ENCODE peak calls at places on chromosomes 6 and 20, in four cellular contexts. S, C, X and R are unnamed samples.

GRCh38 chr6:134954272-134954990 is 4.5 kb upstream of the ALDH8A1 start:
- ATAC-seq in S (no peak), C (no peak), X (no peak), R (no peak)

GRCh38 chr6:73606428-73606827 is 47.4 kb downstream of the SLC17A5 start:
- ATAC-seq in S (no peak), C (no peak), X (peak; percentile 47), R (no peak)

GRCh38 chr6:157274116-157274470 is 49.2 kb downstream of the TMEM242 start:
- ATAC-seq in S (no peak), C (no peak), X (peak; percentile 17), R (no peak)

GRCh38 chr20:6994452-6994851 is 227.0 kb downstream of the BMP2 start:
- ATAC-seq in S (no peak), C (peak; percentile 68), X (no peak), R (peak; percentile 43)

GRCh38 chr6:28880519-28880893 is 43.3 kb downstream of the TRIM27 start:
- ATAC-seq in S (peak; percentile 11), C (no peak), X (no peak), R (no peak)

GRCh38 chr20:33702861-33703260 is 16.7 kb upstream of the E2F1 start:
- ATAC-seq in S (no peak), C (no peak), X (peak; percentile 42), R (no peak)

GRCh38 chr20:1907586-1907985 is 12.4 kb downstream of the SIRPA start:
- ATAC-seq in S (no peak), C (no peak), X (no peak), R (no peak)

GRCh38 chr20:2816030-2816582 is at the start of gene TMEM239:
- ATAC-seq in S (no peak), C (no peak), X (peak; percentile 3), R (no peak)

GRCh38 chr6:111989743-111990142 is 64.2 kb upstream of the CCN6 start:
- ATAC-seq in S (no peak), C (no peak), X (no peak), R (no peak)

GRCh38 chr6:849075-849506 is 156.2 kb upstream of the EXOC2 start:
- ATAC-seq in S (no peak), C (no peak), X (no peak), R (no peak)

GRCh38 chr6:106385530-106385929 is 25.0 kb downstream of the CRYBG1 start:
- ATAC-seq in S (no peak), C (no peak), X (no peak), R (no peak)

GRCh38 chr6:11798096-11798495 is 19.5 kb upstream of the ADTRP start:
- ATAC-seq in S (no peak), C (no peak), X (no peak), R (no peak)

GRCh38 chr6:152922706-152923105 is 60.1 kb downstream of the FBXO5 start:
- ATAC-seq in S (no peak), C (no peak), X (no peak), R (no peak)

GRCh38 chr20:891121-892080 is 24.7 kb downstream of the ANGPT4 start:
- ATAC-seq in S (peak; percentile 58), C (no peak), X (no peak), R (peak; percentile 63)

GRCh38 chr6:33783781-33784520 is 5.0 kb downstream of the LEMD2 start:
- ATAC-seq in S (no peak), C (no peak), X (no peak), R (no peak)

GRCh38 chr6:12020187-12020791 is 8.2 kb downstream of the HIVEP1 start:
- ATAC-seq in S (peak; percentile 27), C (no peak), X (peak; percentile 27), R (no peak)

GRCh38 chr6:128364766-128365519 is 155.5 kb downstream of the PTPRK start:
- ATAC-seq in S (no peak), C (no peak), X (no peak), R (no peak)

GRCh38 chr6:109242923-109243322 is 139.3 kb downstream of the CD164 start:
- ATAC-seq in S (no peak), C (no peak), X (no peak), R (no peak)

GRCh38 chr6:29680904-29681303 is at the start of gene ZFP57:
- ATAC-seq in S (no peak), C (no peak), X (no peak), R (no peak)

GRCh38 chr6:120200853-120201252 is 851.3 kb upstream of the MAN1A1 start:
- ATAC-seq in S (no peak), C (no peak), X (no peak), R (no peak)

GRCh38 chr6:120198033-120198432 is 848.5 kb upstream of the MAN1A1 start:
- ATAC-seq in S (no peak), C (no peak), X (peak; percentile 53), R (no peak)

DNA sequence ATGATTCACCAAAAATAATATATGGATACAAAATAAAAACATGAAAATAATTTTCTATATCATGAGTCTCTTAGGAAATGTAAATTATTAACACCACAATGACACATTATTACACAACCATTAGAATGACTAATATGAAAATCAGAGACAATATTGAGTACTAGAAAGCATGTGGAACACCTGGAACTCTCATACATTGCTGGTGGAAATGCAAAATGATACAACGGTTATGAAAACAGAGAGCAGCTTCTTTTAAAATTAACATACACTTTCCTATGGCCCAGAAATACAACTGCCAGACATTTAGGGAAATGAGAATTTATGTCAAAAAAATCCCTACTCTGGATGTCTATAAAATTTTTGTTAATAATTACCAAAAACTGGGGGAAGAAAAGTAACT is 853.3 kb upstream of the MAN1A1 start:
- ATAC-seq in S (no peak), C (no peak), X (no peak), R (no peak)
- H3K27ac ChIP-seq in S (no peak overlapping the region), C (no peak overlapping the region), X (no peak overlapping the region), R (no peak overlapping the region)

GRCh38 chr20:25087186-25087929 is 5.4 kb upstream of the VSX1 start:
- ATAC-seq in S (no peak), C (no peak), X (no peak), R (no peak)
- H3K4me1 ChIP-seq in S (no peaks in the 10 kb centered on the region), C (peaks cover 24% of the 10 kb centered on the region), X (no peaks in the 10 kb centered on the region), R (peaks cover 10% of the 10 kb centered on the region)

GRCh38 chr20:51092238-51092822 is 69.4 kb upstream of the KCNG1 start:
- ATAC-seq in S (no peak), C (no peak), X (no peak), R (no peak)
- H3K27ac ChIP-seq in S (no peak overlapping the region), C (no peak overlapping the region), X (no peak overlapping the region), R (no peak overlapping the region)

DNA sequence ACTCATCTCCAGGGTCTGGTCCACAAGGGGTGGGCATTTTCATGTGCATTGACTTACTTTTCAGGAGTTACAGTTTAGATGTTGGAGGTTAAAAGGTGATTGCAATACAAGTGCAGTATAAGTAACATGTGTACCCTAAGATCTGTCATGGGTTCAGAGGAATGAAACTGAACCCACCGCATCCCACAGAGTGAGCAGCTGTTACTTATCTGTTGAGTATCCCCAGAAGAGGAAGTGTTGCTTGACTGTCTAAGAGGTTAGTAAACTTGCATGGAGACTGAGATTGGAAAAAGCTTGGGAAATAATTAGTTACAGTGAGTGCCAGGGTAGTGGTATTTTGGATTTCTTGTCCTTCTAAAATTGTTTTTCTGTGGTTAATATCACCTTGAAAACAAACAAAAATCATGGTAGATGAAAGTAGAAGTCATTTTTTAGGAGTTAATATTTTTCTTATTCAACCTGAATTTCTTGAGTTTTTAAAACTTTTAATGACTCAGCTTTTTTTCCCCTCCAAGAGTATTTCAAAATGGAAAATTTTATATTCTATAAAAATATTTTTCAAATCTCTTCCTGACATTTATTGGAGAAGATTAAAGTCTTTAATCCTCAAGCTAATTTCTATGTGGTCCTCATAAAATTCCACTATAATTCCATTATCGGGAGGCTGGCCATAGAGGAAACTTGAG is 306.1 kb downstream of the ZNF217 start:
- ATAC-seq in S (no peak), C (no peak), X (no peak), R (no peak)
- H3K4me1 ChIP-seq in S (peaks cover 2% of the 10 kb centered on the region), C (no peaks in the 10 kb centered on the region), X (no peaks in the 10 kb centered on the region), R (no peaks in the 10 kb centered on the region)

GRCh38 chr20:17697171-17697570 is 2.6 kb upstream of the BANF2 start:
- ATAC-seq in S (no peak), C (no peak), X (no peak), R (no peak)
- H3K27ac ChIP-seq in S (no peak overlapping the region), C (no peak overlapping the region), X (no peak overlapping the region), R (no peak overlapping the region)

GRCh38 chr6:118750143-118750542 is 98.8 kb upstream of the CEP85L start:
- ATAC-seq in S (no peak), C (no peak), X (no peak), R (no peak)

GRCh38 chr6:118755941-118756646 is 104.7 kb upstream of the CEP85L start:
- ATAC-seq in S (no peak), C (no peak), X (no peak), R (no peak)

GRCh38 chr6:118751072-118751471 is 99.7 kb upstream of the CEP85L start:
- ATAC-seq in S (no peak), C (no peak), X (peak; percentile 78), R (no peak)

GRCh38 chr6:118748311-118749062 is 97.1 kb upstream of the CEP85L start:
- ATAC-seq in S (no peak), C (peak; percentile 44), X (peak; percentile 70), R (peak; percentile 44)

DNA sequence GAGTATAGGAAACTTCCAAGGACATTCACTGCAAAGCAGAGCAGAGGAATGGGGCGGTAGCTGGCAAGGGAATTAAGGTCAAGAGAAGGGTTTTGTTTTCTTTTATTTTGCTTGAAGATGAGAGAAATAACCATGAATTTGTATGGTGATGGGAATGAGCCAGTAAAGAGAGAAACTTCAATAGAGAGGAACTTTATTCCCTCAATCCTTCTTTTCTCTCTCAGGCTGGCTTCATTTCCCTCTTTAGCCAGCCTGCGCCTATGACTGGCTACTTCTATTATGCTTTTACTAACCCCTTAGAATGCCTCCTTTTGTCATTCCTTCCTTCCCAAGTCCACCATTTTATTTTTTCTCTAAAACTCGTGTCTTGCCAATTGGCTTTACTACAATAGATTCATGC is 101.4 kb upstream of the CEP85L start:
- ATAC-seq in S (no peak), C (no peak), X (no peak), R (no peak)
- H3K4me1 ChIP-seq in S (no peaks in the 10 kb centered on the region), C (peaks cover 11% of the 10 kb centered on the region), X (no peaks in the 10 kb centered on the region), R (no peaks in the 10 kb centered on the region)

GRCh38 chr6:158636778-158637177 is 7.8 kb downstream of the DYNLT1 start:
- ATAC-seq in S (no peak), C (no peak), X (no peak), R (no peak)
- H3K27ac ChIP-seq in S (no peak overlapping the region), C (no peak overlapping the region), X (no peak overlapping the region), R (no peak overlapping the region)

GRCh38 chr20:47337413-47337812 is 19.1 kb downstream of the ZMYND8 start:
- ATAC-seq in S (no peak), C (no peak), X (no peak), R (no peak)

GRCh38 chr20:47336013-47336754 is 20.3 kb downstream of the ZMYND8 start:
- ATAC-seq in S (peak; percentile 66), C (no peak), X (no peak), R (peak; percentile 66)

GRCh38 chr20:47338131-47338628 is 18.3 kb downstream of the ZMYND8 start:
- ATAC-seq in S (no peak), C (no peak), X (peak; percentile 25), R (no peak)

GRCh38 chr20:47334022-47334551 is 22.4 kb downstream of the ZMYND8 start:
- ATAC-seq in S (peak; percentile 55), C (peak; percentile 83), X (peak; percentile 90), R (peak; percentile 86)

GRCh38 chr20:47335251-47336012 is 21.1 kb downstream of the ZMYND8 start:
- ATAC-seq in S (no peak), C (no peak), X (no peak), R (no peak)
- H3K4me1 ChIP-seq in S (peaks cover 8% of the 10 kb centered on the region), C (peaks cover 59% of the 10 kb centered on the region), X (peaks cover 97% of the 10 kb centered on the region), R (peaks cover 24% of the 10 kb centered on the region)